ENCODE peak calls at places on chromosomes 6 and 20, in nine cellular contexts. One of them, this sample, is unnamed.

GRCh38 chr20:46264391-46265266 is 43.7 kb downstream of the CDH22 start:
- DNase-seq in activated T-helper 2 cell treated with anti-CD3 and anti-CD28 coated beads, Interferon-gamma antibody, Interleukin-2, Interleukin-4, amounts not matched to agents 10 μg/mL and 5 μg/mL and 100 μg/mL, durations not matched to agents 14 hours and 24 hours and 36 hours: no peak
- DNase-seq in fibroblast of mammary gland: no peak
- DNase-seq in SW480: no peak
- DNase-seq in fibroblast of the conjunctiva: no peak
- DNase-seq in H4: no peak
- DNase-seq in activated CD4-positive, alpha-beta T cell treated with anti-CD3 and anti-CD28 coated beads, Interleukin-2, amount 10 ng/mL, durations not matched to agents 7 days and 5 days: no peak
- DNase-seq in occipital lobe: no peak
- DNase-seq in dorsolateral prefrontal cortex: no peak
- DNase-seq in this sample: no peak

GRCh38 chr20:1769491-1769890 is 111.9 kb upstream of the SIRPG start:
- DNase-seq in activated T-helper 2 cell treated with anti-CD3 and anti-CD28 coated beads, Interferon-gamma antibody, Interleukin-2, Interleukin-4, amounts not matched to agents 10 μg/mL and 5 μg/mL and 100 μg/mL, durations not matched to agents 14 hours and 24 hours and 36 hours: no peak
- DNase-seq in fibroblast of mammary gland: no peak
- DNase-seq in SW480: no peak
- DNase-seq in fibroblast of the conjunctiva: no peak
- DNase-seq in H4: no peak
- DNase-seq in activated CD4-positive, alpha-beta T cell treated with anti-CD3 and anti-CD28 coated beads, Interleukin-2, amount 10 ng/mL, durations not matched to agents 7 days and 5 days: no peak
- DNase-seq in occipital lobe: no peak
- DNase-seq in dorsolateral prefrontal cortex: no peak
- DNase-seq in this sample: no peak

GRCh38 chr6:161117329-161117707 is 125.7 kb downstream of the MAP3K4 start:
- DNase-seq in activated T-helper 2 cell treated with anti-CD3 and anti-CD28 coated beads, Interferon-gamma antibody, Interleukin-2, Interleukin-4, amounts not matched to agents 10 μg/mL and 5 μg/mL and 100 μg/mL, durations not matched to agents 14 hours and 24 hours and 36 hours: no peak
- DNase-seq in fibroblast of mammary gland: no peak
- DNase-seq in SW480: no peak
- DNase-seq in fibroblast of the conjunctiva: no peak
- DNase-seq in H4: no peak
- DNase-seq in activated CD4-positive, alpha-beta T cell treated with anti-CD3 and anti-CD28 coated beads, Interleukin-2, amount 10 ng/mL, durations not matched to agents 7 days and 5 days: no peak
- DNase-seq in occipital lobe: no peak
- DNase-seq in dorsolateral prefrontal cortex: no peak
- DNase-seq in this sample: no peak

GRCh38 chr6:89506716-89507597 is 74.0 kb downstream of the ANKRD6 start:
- DNase-seq in activated T-helper 2 cell treated with anti-CD3 and anti-CD28 coated beads, Interferon-gamma antibody, Interleukin-2, Interleukin-4, amounts not matched to agents 10 μg/mL and 5 μg/mL and 100 μg/mL, durations not matched to agents 14 hours and 24 hours and 36 hours: no peak
- DNase-seq in fibroblast of mammary gland: no peak
- DNase-seq in SW480: no peak
- DNase-seq in fibroblast of the conjunctiva: no peak
- DNase-seq in H4: no peak
- DNase-seq in activated CD4-positive, alpha-beta T cell treated with anti-CD3 and anti-CD28 coated beads, Interleukin-2, amount 10 ng/mL, durations not matched to agents 7 days and 5 days: no peak
- DNase-seq in occipital lobe: no peak
- DNase-seq in dorsolateral prefrontal cortex: no peak
- DNase-seq in this sample: no peak

GRCh38 chr20:48791666-48792071 is 36.1 kb downstream of the PREX1 start:
- DNase-seq in activated T-helper 2 cell treated with anti-CD3 and anti-CD28 coated beads, Interferon-gamma antibody, Interleukin-2, Interleukin-4, amounts not matched to agents 10 μg/mL and 5 μg/mL and 100 μg/mL, durations not matched to agents 14 hours and 24 hours and 36 hours: no peak
- DNase-seq in fibroblast of mammary gland: peak
- DNase-seq in SW480: no peak
- DNase-seq in fibroblast of the conjunctiva: peak
- DNase-seq in H4: no peak
- DNase-seq in activated CD4-positive, alpha-beta T cell treated with anti-CD3 and anti-CD28 coated beads, Interleukin-2, amount 10 ng/mL, durations not matched to agents 7 days and 5 days: no peak
- DNase-seq in occipital lobe: no peak
- DNase-seq in dorsolateral prefrontal cortex: no peak
- DNase-seq in this sample: no peak

GRCh38 chr20:35226775-35227681 is 538 bp downstream of the MMP24 start:
- DNase-seq in activated T-helper 2 cell treated with anti-CD3 and anti-CD28 coated beads, Interferon-gamma antibody, Interleukin-2, Interleukin-4, amounts not matched to agents 10 μg/mL and 5 μg/mL and 100 μg/mL, durations not matched to agents 14 hours and 24 hours and 36 hours: peak
- DNase-seq in fibroblast of mammary gland: peak
- DNase-seq in SW480: peak
- DNase-seq in fibroblast of the conjunctiva: no peak
- DNase-seq in H4: no peak
- DNase-seq in activated CD4-positive, alpha-beta T cell treated with anti-CD3 and anti-CD28 coated beads, Interleukin-2, amount 10 ng/mL, durations not matched to agents 7 days and 5 days: peak
- DNase-seq in occipital lobe: peak
- DNase-seq in dorsolateral prefrontal cortex: peak
- DNase-seq in this sample: no peak

GRCh38 chr6:137738197-137738596 is 128.9 kb upstream of the TNFAIP3 start:
- DNase-seq in activated T-helper 2 cell treated with anti-CD3 and anti-CD28 coated beads, Interferon-gamma antibody, Interleukin-2, Interleukin-4, amounts not matched to agents 10 μg/mL and 5 μg/mL and 100 μg/mL, durations not matched to agents 14 hours and 24 hours and 36 hours: no peak
- DNase-seq in fibroblast of mammary gland: peak
- DNase-seq in SW480: no peak
- DNase-seq in fibroblast of the conjunctiva: no peak
- DNase-seq in H4: no peak
- DNase-seq in activated CD4-positive, alpha-beta T cell treated with anti-CD3 and anti-CD28 coated beads, Interleukin-2, amount 10 ng/mL, durations not matched to agents 7 days and 5 days: no peak
- DNase-seq in occipital lobe: no peak
- DNase-seq in dorsolateral prefrontal cortex: no peak
- DNase-seq in this sample: peak

GRCh38 chr6:87766211-87766610 is 64.2 kb upstream of the AKIRIN2 start:
- DNase-seq in activated T-helper 2 cell treated with anti-CD3 and anti-CD28 coated beads, Interferon-gamma antibody, Interleukin-2, Interleukin-4, amounts not matched to agents 10 μg/mL and 5 μg/mL and 100 μg/mL, durations not matched to agents 14 hours and 24 hours and 36 hours: no peak
- DNase-seq in fibroblast of mammary gland: no peak
- DNase-seq in SW480: no peak
- DNase-seq in fibroblast of the conjunctiva: no peak
- DNase-seq in H4: no peak
- DNase-seq in activated CD4-positive, alpha-beta T cell treated with anti-CD3 and anti-CD28 coated beads, Interleukin-2, amount 10 ng/mL, durations not matched to agents 7 days and 5 days: no peak
- DNase-seq in occipital lobe: no peak
- DNase-seq in dorsolateral prefrontal cortex: no peak
- DNase-seq in this sample: no peak

GRCh38 chr6:11350294-11350693 is 117.8 kb upstream of the NEDD9 start:
- DNase-seq in activated T-helper 2 cell treated with anti-CD3 and anti-CD28 coated beads, Interferon-gamma antibody, Interleukin-2, Interleukin-4, amounts not matched to agents 10 μg/mL and 5 μg/mL and 100 μg/mL, durations not matched to agents 14 hours and 24 hours and 36 hours: no peak
- DNase-seq in fibroblast of mammary gland: peak
- DNase-seq in SW480: no peak
- DNase-seq in fibroblast of the conjunctiva: no peak
- DNase-seq in H4: no peak
- DNase-seq in activated CD4-positive, alpha-beta T cell treated with anti-CD3 and anti-CD28 coated beads, Interleukin-2, amount 10 ng/mL, durations not matched to agents 7 days and 5 days: no peak
- DNase-seq in occipital lobe: no peak
- DNase-seq in dorsolateral prefrontal cortex: no peak
- DNase-seq in this sample: no peak

GRCh38 chr6:141653590-141653989 is 479.1 kb upstream of the GJE1 start:
- DNase-seq in activated T-helper 2 cell treated with anti-CD3 and anti-CD28 coated beads, Interferon-gamma antibody, Interleukin-2, Interleukin-4, amounts not matched to agents 10 μg/mL and 5 μg/mL and 100 μg/mL, durations not matched to agents 14 hours and 24 hours and 36 hours: no peak
- DNase-seq in fibroblast of mammary gland: peak
- DNase-seq in SW480: no peak
- DNase-seq in fibroblast of the conjunctiva: no peak
- DNase-seq in H4: no peak
- DNase-seq in activated CD4-positive, alpha-beta T cell treated with anti-CD3 and anti-CD28 coated beads, Interleukin-2, amount 10 ng/mL, durations not matched to agents 7 days and 5 days: no peak
- DNase-seq in occipital lobe: no peak
- DNase-seq in dorsolateral prefrontal cortex: no peak
- DNase-seq in this sample: no peak

GRCh38 chr6:3473773-3474172 is 16.9 kb upstream of the SLC22A23 start:
- DNase-seq in activated T-helper 2 cell treated with anti-CD3 and anti-CD28 coated beads, Interferon-gamma antibody, Interleukin-2, Interleukin-4, amounts not matched to agents 10 μg/mL and 5 μg/mL and 100 μg/mL, durations not matched to agents 14 hours and 24 hours and 36 hours: no peak
- DNase-seq in fibroblast of mammary gland: peak
- DNase-seq in SW480: no peak
- DNase-seq in fibroblast of the conjunctiva: no peak
- DNase-seq in H4: peak
- DNase-seq in activated CD4-positive, alpha-beta T cell treated with anti-CD3 and anti-CD28 coated beads, Interleukin-2, amount 10 ng/mL, durations not matched to agents 7 days and 5 days: no peak
- DNase-seq in occipital lobe: no peak
- DNase-seq in dorsolateral prefrontal cortex: no peak
- DNase-seq in this sample: no peak

GRCh38 chr6:71298459-71298858 is 9.8 kb downstream of the OGFRL1 start:
- DNase-seq in activated T-helper 2 cell treated with anti-CD3 and anti-CD28 coated beads, Interferon-gamma antibody, Interleukin-2, Interleukin-4, amounts not matched to agents 10 μg/mL and 5 μg/mL and 100 μg/mL, durations not matched to agents 14 hours and 24 hours and 36 hours: no peak
- DNase-seq in fibroblast of mammary gland: no peak
- DNase-seq in SW480: no peak
- DNase-seq in fibroblast of the conjunctiva: no peak
- DNase-seq in H4: no peak
- DNase-seq in activated CD4-positive, alpha-beta T cell treated with anti-CD3 and anti-CD28 coated beads, Interleukin-2, amount 10 ng/mL, durations not matched to agents 7 days and 5 days: no peak
- DNase-seq in occipital lobe: no peak
- DNase-seq in dorsolateral prefrontal cortex: no peak
- DNase-seq in this sample: no peak

GRCh38 chr6:142692942-142693341 is 252.0 kb downstream of the HIVEP2 start:
- DNase-seq in activated T-helper 2 cell treated with anti-CD3 and anti-CD28 coated beads, Interferon-gamma antibody, Interleukin-2, Interleukin-4, amounts not matched to agents 10 μg/mL and 5 μg/mL and 100 μg/mL, durations not matched to agents 14 hours and 24 hours and 36 hours: peak
- DNase-seq in fibroblast of mammary gland: peak
- DNase-seq in SW480: peak
- DNase-seq in fibroblast of the conjunctiva: peak
- DNase-seq in H4: peak
- DNase-seq in activated CD4-positive, alpha-beta T cell treated with anti-CD3 and anti-CD28 coated beads, Interleukin-2, amount 10 ng/mL, durations not matched to agents 7 days and 5 days: peak
- DNase-seq in occipital lobe: peak
- DNase-seq in dorsolateral prefrontal cortex: peak
- DNase-seq in this sample: peak